ENCODE peak calls at places on chromosomes 1 and 21, in ten cellular contexts. X is sigmoid colon, H is K562, V is HepG2, Z is SK-N-SH, C is transverse colon, B is stomach, U is suprapubic skin, M is upper lobe of left lung, O is GM12878. K is an unnamed sample.

GRCh38 chr1:21335750-21336168 is 45.5 kb upstream of the ECE1 start:
- DNase-seq in X (peak), H (no peak), V (no peak), Z (peak), C (peak), B (no peak), U (no peak), M (no peak), O (no peak), K (no peak)

GRCh38 chr1:156812293-156812990 is 4.2 kb downstream of the SH2D2A start:
- DNase-seq in X (no peak), H (no peak), V (no peak), Z (no peak), C (no peak), B (no peak), U (no peak), M (no peak), O (no peak), K (no peak)

GRCh38 chr1:1073743-1074587 is at the start of gene RNF223:
- DNase-seq in X (no peak), H (peak), V (no peak), Z (no peak), C (peak), B (peak), U (no peak), M (peak), O (no peak), K (no peak)

GRCh38 chr1:98260421-98260820 is 339.6 kb upstream of the DPYD start:
- DNase-seq in X (no peak), H (no peak), V (no peak), Z (no peak), C (no peak), B (no peak), U (no peak), M (no peak), O (no peak), K (no peak)

GRCh38 chr1:42420911-42421585 is 34.8 kb downstream of the ZMYND12 start:
- DNase-seq in X (peak), H (no peak), V (no peak), Z (peak), C (peak), B (no peak), U (no peak), M (no peak), O (no peak), K (no peak)

GRCh38 chr1:99279525-99279924 is 15.2 kb downstream of the PLPPR4 start:
- DNase-seq in X (no peak), H (no peak), V (no peak), Z (peak), C (no peak), B (no peak), U (no peak), M (no peak), O (no peak), K (no peak)

GRCh38 chr1:148357037-148357436 is 126.1 kb downstream of the PPIAL4G start:
- DNase-seq in X (no peak), H (no peak), V (no peak), Z (no peak), C (no peak), B (no peak), U (no peak), M (no peak), O (no peak), K (no peak)

GRCh38 chr21:41761211-41762181 is 5.4 kb downstream of the RIPK4 start:
- DNase-seq in X (peak), H (no peak), V (peak), Z (no peak), C (no peak), B (peak), U (no peak), M (peak), O (no peak), K (no peak)

GRCh38 chr1:9942399-9942938 is 722 bp downstream of the LZIC start:
- DNase-seq in X (no peak), H (peak), V (peak), Z (peak), C (no peak), B (no peak), U (no peak), M (no peak), O (peak), K (no peak)

GRCh38 chr1:101520302-101520701 is 283.5 kb downstream of the S1PR1 start:
- DNase-seq in X (no peak), H (peak), V (peak), Z (peak), C (peak), B (no peak), U (no peak), M (no peak), O (peak), K (no peak)

DNA sequence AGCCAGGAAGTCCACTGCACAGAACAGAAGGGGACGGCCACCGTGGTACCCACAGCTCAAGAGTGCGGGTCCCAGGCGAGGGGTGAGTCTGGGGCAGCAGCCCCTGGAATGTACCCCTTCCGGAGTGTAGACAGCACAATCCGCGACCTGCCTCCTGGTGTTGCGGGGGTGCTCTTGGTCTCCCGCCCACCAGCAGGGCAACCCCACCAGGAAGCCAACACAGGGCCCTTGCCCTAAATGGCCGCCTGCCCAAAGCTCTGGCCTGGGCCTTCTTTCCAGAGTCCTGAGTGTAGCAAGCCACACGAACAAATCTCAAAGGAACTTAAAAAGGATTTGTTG is 1.1 kb upstream of the SLC19A1 start:
- DNase-seq in X (peak), H (no peak), V (no peak), Z (peak), C (no peak), B (peak), U (peak), M (peak), O (no peak), K (no peak)
- H3K27ac ChIP-seq in X (peak), H (no peak), V (no peak), Z (no peak), C (no peak), B (peak), U (no peak), M (no peak), O (peak), K (no peak)

GRCh38 chr1:6412896-6413295 is 6.8 kb downstream of the HES2 start:
- DNase-seq in X (no peak), H (no peak), V (peak), Z (no peak), C (peak), B (no peak), U (no peak), M (no peak), O (no peak), K (no peak)
- TF ChIP-seq EP300 in X (no peak), H (no peak), V (no peak), Z (no peak), C (no peak), B (no peak), U (no peak), M (no peak), O (no peak), K (no peak)

GRCh38 chr1:52952112-52952511 is 25.0 kb downstream of the SCP2 start:
- DNase-seq in X (no peak), H (no peak), V (no peak), Z (no peak), C (no peak), B (no peak), U (no peak), M (no peak), O (no peak), K (no peak)

GRCh38 chr1:52955129-52955970 is 28.3 kb downstream of the SCP2 start:
- DNase-seq in X (no peak), H (peak), V (peak), Z (peak), C (no peak), B (no peak), U (no peak), M (no peak), O (no peak), K (no peak)
- TF ChIP-seq POLR2AphosphoS5 in X (no peak), H (no peak), V (no peak), Z (peak), C (no peak), B (no peak), U (no peak), M (no peak), O (no peak), K (no peak)

DNA sequence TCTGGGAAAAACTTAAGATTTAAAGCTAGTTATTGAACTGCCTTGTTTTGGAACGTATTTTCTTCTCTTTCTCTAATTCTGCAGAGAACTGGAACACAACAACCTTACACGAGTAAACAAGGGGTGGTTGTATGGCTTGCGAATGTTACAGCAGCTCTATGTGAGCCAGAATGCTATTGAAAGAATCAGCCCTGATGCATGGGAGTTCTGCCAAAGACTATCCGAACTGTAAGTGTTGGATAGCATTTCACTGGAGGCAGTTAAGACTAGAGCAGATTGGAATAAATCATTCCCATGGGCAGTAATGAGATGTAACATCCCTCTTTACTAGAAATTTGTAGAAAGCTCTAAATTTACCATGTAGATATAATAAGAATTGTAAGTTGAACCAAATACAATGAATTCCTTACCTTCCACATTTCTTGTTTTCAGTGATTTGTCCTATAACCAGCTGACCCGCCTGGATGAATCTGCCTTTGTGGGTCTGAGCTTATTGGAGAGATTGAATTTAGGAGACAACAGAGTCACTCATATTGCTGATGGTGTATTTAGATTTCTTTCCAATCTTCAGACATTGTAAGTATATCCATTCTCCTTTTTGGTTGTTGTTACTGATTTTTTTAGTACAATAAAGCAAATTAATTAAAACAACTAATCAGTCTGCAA is 22.9 kb downstream of the LRIG2 start:
- DNase-seq in X (no peak), H (no peak), V (no peak), Z (no peak), C (no peak), B (no peak), U (no peak), M (no peak), O (no peak), K (no peak)
- H3K27ac ChIP-seq in X (no peak), H (no peak), V (no peak), Z (no peak), C (no peak), B (no peak), U (no peak), M (no peak), O (no peak), K (no peak)

GRCh38 chr1:26307363-26307781 is 936 bp upstream of the UBXN11 start:
- DNase-seq in X (no peak), H (no peak), V (no peak), Z (no peak), C (no peak), B (no peak), U (no peak), M (no peak), O (no peak), K (no peak)

GRCh38 chr1:26306290-26307221 is at the start of gene UBXN11:
- DNase-seq in X (peak), H (peak), V (peak), Z (peak), C (peak), B (peak), U (peak), M (peak), O (peak), K (peak)

GRCh38 chr1:26305667-26306289 is 658 bp downstream of the UBXN11 start:
- DNase-seq in X (no peak), H (no peak), V (no peak), Z (no peak), C (no peak), B (no peak), U (no peak), M (no peak), O (no peak), K (no peak)

GRCh38 chr1:26300586-26301275 is 5.7 kb downstream of the UBXN11 start:
- DNase-seq in X (no peak), H (no peak), V (no peak), Z (no peak), C (no peak), B (no peak), U (no peak), M (no peak), O (no peak), K (no peak)

DNA sequence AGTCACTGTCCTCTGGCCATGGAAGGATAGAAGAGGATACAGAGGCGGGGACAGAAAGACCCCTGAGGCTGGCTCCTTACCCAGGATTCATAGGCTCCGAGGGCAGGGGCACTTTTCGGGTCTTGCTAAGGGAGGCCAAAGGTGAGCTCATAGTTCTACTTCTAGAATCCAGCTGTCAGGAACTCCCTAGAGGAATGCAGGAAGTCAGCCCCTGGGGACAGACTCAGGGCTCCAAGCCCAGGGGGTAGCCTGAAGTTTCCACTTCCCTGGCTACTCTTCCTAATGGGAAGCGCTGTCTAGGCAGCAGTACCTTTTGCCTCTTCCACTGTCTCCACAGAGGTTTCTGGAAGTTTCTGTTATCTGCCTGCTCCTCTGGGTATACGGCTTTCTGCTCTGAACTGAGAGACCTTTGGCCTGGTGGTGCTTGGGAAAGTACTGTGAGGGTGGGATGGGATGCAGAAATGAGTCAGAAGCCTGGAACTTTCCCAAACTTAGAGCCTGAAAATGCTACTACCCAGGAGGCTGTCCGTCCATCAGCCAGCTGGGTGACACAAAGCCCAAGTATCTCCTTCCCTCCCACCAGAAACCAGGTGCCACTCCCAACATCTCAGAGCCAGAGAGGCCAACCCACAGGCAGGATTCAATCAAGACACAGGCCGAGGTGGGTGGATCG is 3.6 kb downstream of the UBXN11 start:
- DNase-seq in X (no peak), H (no peak), V (no peak), Z (no peak), C (no peak), B (no peak), U (no peak), M (no peak), O (no peak), K (no peak)
- TF ChIP-seq EP300 in X (no peak), H (no peak), V (no peak), Z (no peak), C (no peak), B (no peak), U (no peak), M (no peak), O (no peak), K (no peak)